ENCODE peak calls at places on chromosome 1, in ten cellular contexts. I is cardiac fibroblast; K is stimulated activated CD4-positive, alpha-beta T cell treated with anti-CD3 and anti-CD28 coated beads, Interleukin-4, amount 100 ng/mL, for 48 hours; R is ELR; C is HCT116; W is IMR-90; Z is progenitor cell of endocrine pancreas; H is GM20000; L is body of pancreas; S is HT1080. B is an unnamed sample.
A peak's percentile ranks its signal among the peaks of the same experiment; 100 is the strongest.

GRCh38 chr1:25442178-25442577 is 11.5 kb downstream of the MACO1 start:
- DNase-seq in I (peak; percentile 28), K (no peak), R (peak; percentile 54), C (peak; percentile 13), W (peak; percentile 58), Z (no peak), H (no peak), L (no peak), S (peak; percentile 30), B (peak; percentile 45)

GRCh38 chr1:6037338-6037762 is 8.3 kb upstream of the KCNAB2 start:
- DNase-seq in I (peak; percentile 89), K (no peak), R (peak; percentile 76), C (no peak), W (peak; percentile 34), Z (no peak), H (peak; percentile 67), L (no peak), S (peak; percentile 75), B (peak; percentile 31)

GRCh38 chr1:118483245-118484006 is 298.4 kb upstream of the SPAG17 start:
- DNase-seq in I (no peak), K (no peak), R (no peak), C (no peak), W (no peak), Z (no peak), H (no peak), L (no peak), S (no peak), B (no peak)

GRCh38 chr1:11925938-11926292 is 312 bp downstream of the KIAA2013 start:
- DNase-seq in I (no peak), K (no peak), R (no peak), C (no peak), W (no peak), Z (no peak), H (no peak), L (peak; percentile 25), S (no peak), B (no peak)

GRCh38 chr1:161021168-161021958 is 411 bp upstream of the F11R start:
- DNase-seq in I (peak; percentile 46), K (peak; percentile 75), R (peak; percentile 55), C (peak; percentile 99), W (peak; percentile 20), Z (peak; percentile 96), H (peak; percentile 92), L (peak; percentile 99), S (peak; percentile 65), B (peak; percentile 59)

GRCh38 chr1:181179980-181180964 is 91.8 kb downstream of the IER5 start:
- DNase-seq in I (peak; percentile 65), K (peak; percentile 26), R (peak; percentile 19), C (no peak), W (peak; percentile 84), Z (no peak), H (peak; percentile 53), L (peak; percentile 55), S (no peak), B (peak; percentile 79)

GRCh38 chr1:55826413-55827080 is 611.4 kb upstream of the USP24 start:
- DNase-seq in I (no peak), K (no peak), R (no peak), C (no peak), W (peak; percentile 24), Z (no peak), H (no peak), L (no peak), S (no peak), B (peak; percentile 10)

GRCh38 chr1:160167580-160167979 is 16.2 kb downstream of the ATP1A4 start:
- DNase-seq in I (no peak), K (no peak), R (peak; percentile 28), C (no peak), W (peak; percentile 11), Z (no peak), H (no peak), L (no peak), S (peak; percentile 27), B (no peak)

GRCh38 chr1:54096491-54097235 is 43.3 kb downstream of the TCEANC2 start:
- DNase-seq in I (no peak), K (no peak), R (no peak), C (no peak), W (no peak), Z (no peak), H (no peak), L (no peak), S (no peak), B (no peak)

GRCh38 chr1:95657248-95657647 is 423.2 kb downstream of the RWDD3 start:
- DNase-seq in I (no peak), K (no peak), R (no peak), C (no peak), W (no peak), Z (no peak), H (no peak), L (no peak), S (no peak), B (no peak)

GRCh38 chr1:172623748-172624147 is 35.2 kb upstream of the FASLG start:
- DNase-seq in I (no peak), K (no peak), R (no peak), C (no peak), W (no peak), Z (no peak), H (no peak), L (no peak), S (no peak), B (no peak)

GRCh38 chr1:231973840-231974239 is 347.2 kb downstream of the DISC1 start:
- DNase-seq in I (no peak), K (no peak), R (no peak), C (no peak), W (peak; percentile 16), Z (no peak), H (no peak), L (no peak), S (no peak), B (no peak)

GRCh38 chr1:228938248-228938891 is 203.1 kb downstream of the RHOU start:
- DNase-seq in I (no peak), K (no peak), R (no peak), C (no peak), W (no peak), Z (no peak), H (no peak), L (no peak), S (no peak), B (no peak)